ENCODE peak calls at places on chromosomes 2 and 18, in five cellular contexts. S is dorsolateral prefrontal cortex, T is K562, J is GM23248, H is kidney epithelial cell. N is an unnamed sample.

GRCh38 chr2:55175254-55176093 is 56.6 kb downstream of the CLHC1 start:
- DNase-seq in H (no peak), J (peak; percentile 93), S (no peak), T (peak; percentile 67), N (no peak)

GRCh38 chr2:222610746-222611145 is 45.1 kb downstream of the FARSB start:
- DNase-seq in T (no peak), J (peak; percentile 8), H (no peak), S (no peak), N (no peak)

GRCh38 chr2:75640621-75641121 is 5.9 kb upstream of the MRPL19 start:
- DNase-seq in T (peak; percentile 69), H (no peak), J (peak; percentile 93), S (peak; percentile 66), N (no peak)

GRCh38 chr2:133992454-133992853 is 261.4 kb upstream of the MGAT5 start:
- DNase-seq in H (no peak), J (no peak), T (no peak), S (no peak), N (no peak)

GRCh38 chr2:7026740-7027139 is 109.5 kb downstream of the RNF144A start:
- DNase-seq in J (no peak), T (no peak), S (no peak), H (no peak), N (no peak)

GRCh38 chr18:75360941-75361340 is 66.6 kb downstream of the SMIM21 start:
- DNase-seq in S (no peak), H (no peak), T (no peak), J (no peak), N (no peak)

GRCh38 chr18:44128365-44128764 is 552.3 kb upstream of the SETBP1 start:
- DNase-seq in S (no peak), T (no peak), J (peak; percentile 73), H (no peak), N (no peak)

GRCh38 chr2:170813611-170814550 is 2.8 kb upstream of the GAD1 start:
- DNase-seq in T (peak; percentile 47), H (no peak), S (no peak), J (peak; percentile 77), N (no peak)

GRCh38 chr2:201929627-201930026 is 104.0 kb upstream of the FZD7 start:
- DNase-seq in S (no peak), T (no peak), J (no peak), H (no peak), N (no peak)

GRCh38 chr2:50491541-50492114 is 540.3 kb downstream of the NRXN1 start:
- DNase-seq in H (no peak), J (peak; percentile 60), T (peak; percentile 11), S (no peak), N (no peak)

GRCh38 chr2:89821455-89821945 is 1130.0 kb downstream of the RPIA start:
- DNase-seq in T (no peak), J (no peak), S (no peak), H (no peak), N (no peak)

GRCh38 chr2:178363252-178363651 is 87.7 kb downstream of the PRKRA start:
- DNase-seq in H (no peak), T (no peak), S (no peak), J (peak; percentile 76), N (peak; percentile 80)

GRCh38 chr2:197705912-197706838 is 1.0 kb downstream of the MARS2 start:
- DNase-seq in S (peak; percentile 30), H (no peak), T (no peak), J (peak; percentile 59), N (peak; percentile 31)

GRCh38 chr2:65382323-65382722 is 50.1 kb downstream of the SPRED2 start:
- DNase-seq in T (no peak), H (no peak), J (no peak), S (no peak), N (no peak)

GRCh38 chr2:174544156-174544555 is 53.4 kb downstream of the WIPF1 start:
- DNase-seq in H (no peak), S (peak; percentile 40), J (no peak), T (no peak), N (no peak)

GRCh38 chr2:24981742-24982141 is 10.0 kb upstream of the DNAJC27 start:
- DNase-seq in S (no peak), T (no peak), J (peak; percentile 48), H (no peak), N (no peak)

GRCh38 chr2:236554629-236555282 is 14.9 kb upstream of the ACKR3 start:
- DNase-seq in S (no peak), J (no peak), H (no peak), T (no peak), N (no peak)

GRCh38 chr18:79480171-79480981 is 84.6 kb downstream of the NFATC1 start:
- DNase-seq in J (no peak), T (no peak), H (no peak), S (no peak), N (peak; percentile 57)

GRCh38 chr18:8794133-8794986 is 89.0 kb downstream of the MTCL1 start:
- DNase-seq in S (no peak), T (no peak), J (peak; percentile 73), H (peak; percentile 95), N (no peak)

GRCh38 chr2:134905168-134905567 is 13.5 kb upstream of the CCNT2 start:
- DNase-seq in H (no peak), T (no peak), J (no peak), S (no peak), N (no peak)

GRCh38 chr2:37802899-37803379 is 122.1 kb upstream of the RMDN2 start:
- DNase-seq in H (peak; percentile 65), T (no peak), S (no peak), J (peak; percentile 89), N (no peak)

GRCh38 chr2:184039493-184039892 is 558.8 kb upstream of the ZNF804A start:
- DNase-seq in H (no peak), J (no peak), S (no peak), T (no peak), N (no peak)

GRCh38 chr2:234162876-234163275 is 112.4 kb downstream of the SPP2 start:
- DNase-seq in S (no peak), J (no peak), T (no peak), H (no peak), N (no peak)

GRCh38 chr2:234166521-234166920 is 116.0 kb downstream of the SPP2 start:
- DNase-seq in J (no peak), T (no peak), S (no peak), H (no peak), N (no peak)

GRCh38 chr2:234163510-234163909 is 113.0 kb downstream of the SPP2 start:
- DNase-seq in J (no peak), S (no peak), H (no peak), T (no peak), N (no peak)

GRCh38 chr2:234165421-234165820 is 114.9 kb downstream of the SPP2 start:
- DNase-seq in T (no peak), J (peak; percentile 8), S (no peak), H (peak; percentile 79), N (no peak)

DNA sequence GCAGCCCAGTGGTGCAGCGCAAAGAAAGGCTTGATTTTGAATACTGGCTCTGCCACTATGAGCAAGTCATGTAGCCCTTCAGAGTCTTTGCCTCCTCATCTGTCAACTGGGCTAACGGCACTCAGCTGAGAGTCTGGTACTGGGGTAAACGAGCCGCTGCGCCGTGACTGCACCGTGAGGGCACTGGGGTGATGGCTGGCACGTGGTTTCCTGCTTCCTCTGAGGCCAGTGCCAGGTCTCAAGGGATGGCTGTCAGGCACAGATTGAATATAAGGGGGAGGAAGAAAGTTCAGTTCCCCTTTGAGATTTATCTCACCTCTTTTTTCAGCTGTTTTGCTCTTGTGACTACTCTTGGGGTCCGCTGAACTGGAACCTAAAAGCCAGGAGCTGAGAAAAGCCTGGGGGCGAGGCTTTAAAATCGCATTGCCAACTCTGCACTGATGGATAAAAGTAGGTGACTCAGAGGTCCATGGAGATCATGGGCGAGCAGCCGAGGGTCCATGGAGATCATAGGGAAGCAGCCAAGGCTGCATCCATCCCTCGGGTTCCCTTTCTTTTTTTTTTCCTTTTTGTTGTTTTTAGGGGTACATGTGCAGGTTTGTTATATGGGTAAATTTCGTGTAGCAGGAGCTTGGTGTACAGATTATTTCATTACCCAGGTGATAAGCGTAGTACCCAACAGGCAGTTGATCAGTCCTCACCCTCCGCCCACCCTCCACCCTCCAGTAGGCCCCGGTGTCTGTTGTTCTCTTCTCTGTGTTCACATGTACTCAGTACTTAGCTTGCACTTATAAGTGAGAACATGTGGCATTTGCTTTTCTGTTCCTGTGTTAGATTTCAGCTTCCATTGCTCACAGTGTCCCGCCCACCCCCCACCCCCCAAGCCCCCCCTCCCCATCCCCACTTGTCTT is 114.3 kb downstream of the SPP2 start:
- DNase-seq in T (no peak), H (peak; percentile 38), J (no peak), S (no peak), N (no peak)
- H3K4me3 ChIP-seq in T (no peak overlapping the region), H (no peak overlapping the region), J (no peak overlapping the region), S (no peak overlapping the region), N (no peak overlapping the region)

DNA sequence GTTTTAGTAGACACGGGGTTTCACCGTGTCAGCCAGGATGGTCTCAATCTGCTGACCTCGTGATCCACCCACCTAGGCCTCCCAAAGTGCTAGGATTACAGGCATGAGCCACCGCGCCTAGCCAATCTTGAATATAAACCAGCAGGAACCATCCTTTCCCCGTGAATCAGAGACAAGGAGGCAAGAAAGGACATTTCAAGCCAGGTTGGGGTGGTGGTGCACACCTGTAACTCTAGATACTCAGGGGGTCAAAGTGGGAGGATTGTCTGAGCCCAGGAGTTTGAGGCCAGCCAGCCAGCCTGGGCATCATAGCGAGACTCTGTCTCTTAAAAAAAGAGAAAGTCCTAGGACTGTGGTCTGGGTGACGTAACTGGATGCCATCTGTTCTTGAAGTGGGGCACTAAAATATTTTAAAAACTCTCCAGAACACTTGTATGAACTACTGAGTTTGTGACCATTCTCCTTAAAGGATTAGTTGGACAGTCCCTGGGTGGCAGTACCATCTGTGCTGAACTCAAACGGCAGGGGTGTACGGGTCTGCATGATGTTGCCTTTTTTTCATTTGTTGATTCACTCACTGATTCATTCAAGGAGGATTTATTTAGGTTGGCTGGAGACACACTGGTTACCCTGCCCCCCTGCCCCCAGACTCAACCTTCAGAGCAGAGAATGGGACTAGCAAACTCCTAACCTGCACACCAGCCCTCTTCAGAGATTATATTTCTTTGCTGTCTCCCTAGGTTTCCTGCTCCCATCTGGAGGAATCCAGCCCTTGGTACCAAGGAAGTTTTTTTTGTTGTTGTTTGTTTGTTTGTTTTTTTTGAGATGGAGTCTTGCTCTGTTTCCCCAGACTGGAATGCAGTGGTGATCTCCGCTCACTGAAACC is 2.9 kb upstream of the TLX2 start:
- DNase-seq in J (peak; percentile 48), H (no peak), T (no peak), S (no peak), N (no peak)
- H3K27me3 ChIP-seq in J (peaks cover 48% of the 10 kb centered on the region), H (peaks cover 56% of the 10 kb centered on the region), T (no peaks in the 10 kb centered on the region), S (peaks cover 59% of the 10 kb centered on the region), N (peaks cover 50% of the 10 kb centered on the region)

DNA sequence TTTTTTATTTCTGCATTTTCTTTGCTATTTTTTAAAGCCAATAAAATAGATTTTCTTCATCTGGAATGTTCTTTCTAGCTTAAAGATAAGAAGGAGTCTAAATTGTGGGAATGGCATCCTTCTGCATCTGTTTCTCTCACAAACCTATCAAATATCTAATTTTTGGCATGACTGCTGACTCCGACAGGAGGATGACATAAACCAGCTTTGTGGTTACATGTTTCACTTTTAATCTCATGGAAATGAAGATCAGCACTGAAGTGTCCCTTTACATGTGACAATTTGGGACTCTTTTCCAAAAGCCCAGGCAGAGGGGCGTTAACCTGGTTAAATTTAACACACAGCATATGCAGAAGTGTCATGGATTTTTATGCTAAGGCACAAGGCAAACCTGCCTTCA is 694.6 kb downstream of the ARHGAP15 start:
- DNase-seq in H (no peak), T (no peak), S (no peak), J (no peak), N (no peak)
- H3K4me3 ChIP-seq in H (no peak overlapping the region), T (no peak overlapping the region), S (no peak overlapping the region), J (no peak overlapping the region), N (no peak overlapping the region)

GRCh38 chr18:37572736-37573135 is 7.1 kb upstream of the CELF4 start:
- DNase-seq in T (no peak), J (no peak), S (no peak), H (no peak), N (no peak)
- H3K27me3 ChIP-seq in T (peaks cover 4% of the 10 kb centered on the region), J (peaks cover 22% of the 10 kb centered on the region), S (peaks cover under 1% of the 10 kb centered on the region), H (peaks cover 33% of the 10 kb centered on the region), N (peaks cover 27% of the 10 kb centered on the region)

GRCh38 chr2:100320547-100321180 is 1.6 kb downstream of the LONRF2 start:
- DNase-seq in T (no peak), J (no peak), H (no peak), S (no peak), N (no peak)
- H3K4me3 ChIP-seq in T (peak overlapping the region; percentile 61), J (no peak overlapping the region), H (peak overlapping the region; percentile 48), S (peak overlapping the region; percentile 80), N (no peak overlapping the region)